ENCODE peak calls at places on chromosomes 1 and 21, in seven cellular contexts. H is pancreas, F is AG04450, I is posterior cingulate gyrus, W is mesendoderm, P is NCI-H1417, G is GM04504. L is an unnamed sample.
A peak's percentile ranks its signal among the peaks of the same experiment; 100 is the strongest.

GRCh38 chr1:39129514-39129913 is 75.0 kb upstream of the MACF1 start:
- DNase-seq in H (no peak), F (no peak), I (no peak), W (peak; percentile 70), P (no peak), G (no peak), L (no peak)

GRCh38 chr1:162916407-162916806 is 55.4 kb upstream of the CCDC190 start:
- DNase-seq in H (no peak), F (no peak), I (no peak), W (no peak), P (no peak), G (no peak), L (no peak)

GRCh38 chr1:94983343-94983742 is 56.4 kb upstream of the CNN3 start:
- DNase-seq in H (no peak), F (no peak), I (no peak), W (no peak), P (no peak), G (peak; percentile 52), L (no peak)

GRCh38 chr1:88998716-88999115 is 6.3 kb upstream of the KYAT3 start:
- DNase-seq in H (no peak), F (no peak), I (no peak), W (peak; percentile 79), P (peak; percentile 87), G (no peak), L (no peak)

GRCh38 chr1:178282949-178283367 is 189.1 kb downstream of the RASAL2 start:
- DNase-seq in H (no peak), F (peak; percentile 38), I (no peak), W (peak; percentile 72), P (no peak), G (peak; percentile 14), L (no peak)

GRCh38 chr1:47547753-47548152 is 109.9 kb downstream of the FOXD2 start:
- DNase-seq in H (no peak), F (no peak), I (no peak), W (no peak), P (no peak), G (no peak), L (no peak)

GRCh38 chr1:155858805-155859233 is 548 bp upstream of the SYT11 start:
- DNase-seq in H (no peak), F (no peak), I (no peak), W (no peak), P (no peak), G (no peak), L (no peak)

GRCh38 chr21:25350056-25350455 is 257.2 kb downstream of the MRPL39 start:
- DNase-seq in H (no peak), F (no peak), I (no peak), W (peak; percentile 50), P (no peak), G (no peak), L (no peak)

GRCh38 chr1:64745986-64746940 is 1.4 kb downstream of the RAVER2 start:
- DNase-seq in H (no peak), F (no peak), I (no peak), W (no peak), P (no peak), G (no peak), L (no peak)

GRCh38 chr1:8412183-8412831 is 94.4 kb downstream of the SLC45A1 start:
- DNase-seq in H (no peak), F (peak; percentile 58), I (no peak), W (no peak), P (no peak), G (no peak), L (no peak)

GRCh38 chr21:15446193-15446592 is 283.6 kb upstream of the USP25 start:
- DNase-seq in H (no peak), F (no peak), I (no peak), W (no peak), P (no peak), G (no peak), L (no peak)

GRCh38 chr1:214216779-214217178 is 64.2 kb upstream of the SMYD2 start:
- DNase-seq in H (no peak), F (no peak), I (no peak), W (peak; percentile 36), P (no peak), G (no peak), L (no peak)

GRCh38 chr1:32992489-32993214 is 28.0 kb upstream of the RNF19B start:
- DNase-seq in H (peak; percentile 66), F (no peak), I (no peak), W (peak; percentile 97), P (peak; percentile 56), G (peak; percentile 90), L (peak; percentile 81)

GRCh38 chr1:165248969-165249571 is 107.4 kb downstream of the LMX1A start:
- DNase-seq in H (no peak), F (no peak), I (no peak), W (peak; percentile 59), P (no peak), G (no peak), L (no peak)

GRCh38 chr1:116735246-116735645 is 19.0 kb upstream of the CD2 start:
- DNase-seq in H (no peak), F (no peak), I (no peak), W (no peak), P (no peak), G (no peak), L (no peak)

GRCh38 chr1:10900691-10901090 is 104.2 kb upstream of the CASZ1 start:
- DNase-seq in H (no peak), F (no peak), I (no peak), W (peak; percentile 77), P (no peak), G (no peak), L (no peak)

GRCh38 chr1:85200367-85200869 is 398 bp downstream of the SYDE2 start:
- DNase-seq in H (no peak), F (no peak), I (peak; percentile 26), W (peak; percentile 74), P (peak; percentile 29), G (no peak), L (no peak)

GRCh38 chr1:154157520-154158306 is 2.8 kb upstream of the NUP210L start:
- DNase-seq in H (no peak), F (no peak), I (no peak), W (peak; percentile 45), P (no peak), G (no peak), L (no peak)

GRCh38 chr1:38775175-38775845 is 84.3 kb downstream of the RRAGC start:
- DNase-seq in H (no peak), F (no peak), I (no peak), W (no peak), P (no peak), G (no peak), L (no peak)

GRCh38 chr1:67586596-67586995 is 98.4 kb upstream of the GADD45A start:
- DNase-seq in H (no peak), F (no peak), I (no peak), W (no peak), P (no peak), G (peak; percentile 68), L (no peak)

GRCh38 chr1:81409262-81409661 is 391.5 kb upstream of the ADGRL2 start:
- DNase-seq in H (no peak), F (no peak), I (no peak), W (no peak), P (no peak), G (no peak), L (no peak)

GRCh38 chr1:207389728-207390464 is 64.2 kb upstream of the CR2 start:
- DNase-seq in H (no peak), F (peak; percentile 6), I (no peak), W (no peak), P (no peak), G (no peak), L (no peak)

GRCh38 chr1:31795801-31796621 is 19.8 kb downstream of the SPOCD1 start:
- DNase-seq in H (peak; percentile 44), F (peak; percentile 49), I (peak; percentile 68), W (no peak), P (peak; percentile 6), G (peak; percentile 73), L (no peak)

GRCh38 chr1:43883321-43883720 is 50.3 kb upstream of the ARTN start:
- DNase-seq in H (no peak), F (no peak), I (no peak), W (no peak), P (no peak), G (no peak), L (no peak)

GRCh38 chr1:220151454-220151853 is 57.5 kb downstream of the IARS2 start:
- DNase-seq in H (no peak), F (no peak), I (peak; percentile 23), W (no peak), P (no peak), G (no peak), L (no peak)

GRCh38 chr1:195326325-195326724 is 1281.9 kb downstream of the KCNT2 start:
- DNase-seq in H (no peak), F (no peak), I (no peak), W (no peak), P (no peak), G (no peak), L (no peak)

GRCh38 chr1:218866507-218866906 is 307.2 kb upstream of the LYPLAL1 start:
- DNase-seq in H (no peak), F (no peak), I (no peak), W (no peak), P (no peak), G (no peak), L (no peak)

L was measured in brain pericyte.